ENCODE peak calls at places on chromosomes 3 and 15, in nine cellular contexts. Y is iris pigment epithelial cell, V is NCI-H2081 treated with DMSO at 0.1 percent for 48 hours, M is cortex of kidney, J is DMS79, T is AG04450, R is Kasumi-1, X is SHP77, L is NCI-H1105 treated with DMSO at 0.1 percent for 48 hours. I is an unnamed sample.
A peak's percentile ranks its signal among the peaks of the same experiment; 100 is the strongest.

GRCh38 chr3:34567266-34567665 is 768.8 kb downstream of the PDCD6IP start:
- DNase-seq in J (no peak), T (no peak), M (no peak), X (no peak), Y (no peak), V (no peak), L (no peak), R (no peak), I (no peak)

GRCh38 chr15:84001037-84001436 is 234.5 kb upstream of the GOLGA6L4 start:
- DNase-seq in T (no peak), J (no peak), V (no peak), R (no peak), M (no peak), L (no peak), Y (no peak), X (no peak), I (no peak)

GRCh38 chr15:92452143-92452542 is 58.5 kb downstream of the ST8SIA2 start:
- DNase-seq in L (no peak), T (no peak), V (no peak), R (no peak), X (no peak), Y (no peak), M (no peak), J (no peak), I (peak; percentile 22)

GRCh38 chr15:45228931-45229330 is 23.1 kb upstream of the SLC28A2 start:
- DNase-seq in L (no peak), M (no peak), Y (no peak), V (no peak), J (no peak), R (no peak), T (no peak), X (no peak), I (no peak)

GRCh38 chr15:37078000-37078399 is 22.3 kb downstream of the MEIS2 start:
- DNase-seq in R (no peak), V (no peak), L (no peak), J (no peak), Y (no peak), X (no peak), M (no peak), T (no peak), I (no peak)

GRCh38 chr15:96142498-96142897 is 188.0 kb upstream of the NR2F2 start:
- DNase-seq in R (no peak), L (no peak), J (no peak), Y (no peak), T (no peak), X (no peak), V (no peak), M (no peak), I (no peak)

GRCh38 chr3:148243609-148244008 is 454.1 kb upstream of the AGTR1 start:
- DNase-seq in T (no peak), R (no peak), V (no peak), Y (no peak), J (no peak), X (no peak), M (no peak), L (no peak), I (no peak)

GRCh38 chr3:183331518-183331917 is 78.5 kb downstream of the B3GNT5 start:
- DNase-seq in X (no peak), M (no peak), V (no peak), Y (no peak), L (no peak), R (peak; percentile 85), T (no peak), J (no peak), I (no peak)

GRCh38 chr15:63052961-63053698 is 10.6 kb downstream of the TPM1 start:
- DNase-seq in M (no peak), R (no peak), X (no peak), L (no peak), V (no peak), T (no peak), Y (peak; percentile 25), J (no peak), I (no peak)

GRCh38 chr3:133884547-133885240 is 11.0 kb downstream of the RAB6B start:
- DNase-seq in X (no peak), T (no peak), Y (no peak), R (no peak), M (no peak), L (no peak), V (no peak), J (no peak), I (no peak)

GRCh38 chr15:37698679-37699078 is 235.8 kb upstream of the TMCO5A start:
- DNase-seq in L (no peak), X (no peak), V (no peak), Y (peak; percentile 52), M (no peak), R (no peak), J (no peak), T (no peak), I (no peak)

GRCh38 chr15:100881573-100882336 is 2.1 kb downstream of the ALDH1A3 start:
- DNase-seq in R (no peak), J (no peak), Y (no peak), T (no peak), M (no peak), V (no peak), X (no peak), L (no peak), I (no peak)

GRCh38 chr3:70571696-70572095 is 259.3 kb upstream of the MDFIC2 start:
- DNase-seq in Y (no peak), R (no peak), X (no peak), T (no peak), V (no peak), J (no peak), L (no peak), M (no peak), I (no peak)